ENCODE peak calls at places on chromosomes 2 and 18, in seven cellular contexts. One of them, this sample, is unnamed.

GRCh38 chr2:150041721-150042450 is 445.6 kb downstream of the RND3 start:
- DNase-seq in Peyer's patch: no peak
- DNase-seq in activated CD4-positive, alpha-beta T cell treated with anti-CD3 and anti-CD28 coated beads for 1 hour: no peak
- DNase-seq in T47D: no peak
- DNase-seq in posterior vena cava: no peak
- DNase-seq in activated CD8-positive, alpha-beta memory T cell treated with anti-CD3 and anti-CD28 coated beads for 24 hours: no peak
- DNase-seq in NCI-H2029: no peak
- DNase-seq in this sample: no peak

GRCh38 chr2:113150258-113150601 is 22.8 kb downstream of the IL1RN start:
- DNase-seq in Peyer's patch: no peak
- DNase-seq in activated CD4-positive, alpha-beta T cell treated with anti-CD3 and anti-CD28 coated beads for 1 hour: no peak
- DNase-seq in T47D: no peak
- DNase-seq in posterior vena cava: no peak
- DNase-seq in activated CD8-positive, alpha-beta memory T cell treated with anti-CD3 and anti-CD28 coated beads for 24 hours: no peak
- DNase-seq in NCI-H2029: no peak
- DNase-seq in this sample: no peak

GRCh38 chr2:159290289-159290907 is 3.9 kb upstream of the WDSUB1 start:
- DNase-seq in Peyer's patch: no peak
- DNase-seq in activated CD4-positive, alpha-beta T cell treated with anti-CD3 and anti-CD28 coated beads for 1 hour: no peak
- DNase-seq in T47D: no peak
- DNase-seq in posterior vena cava: no peak
- DNase-seq in activated CD8-positive, alpha-beta memory T cell treated with anti-CD3 and anti-CD28 coated beads for 24 hours: no peak
- DNase-seq in NCI-H2029: peak; percentile 75
- DNase-seq in this sample: no peak

GRCh38 chr2:23703037-23703582 is 223.8 kb downstream of the ATAD2B start:
- DNase-seq in Peyer's patch: peak; percentile 11
- DNase-seq in activated CD4-positive, alpha-beta T cell treated with anti-CD3 and anti-CD28 coated beads for 1 hour: no peak
- DNase-seq in T47D: no peak
- DNase-seq in posterior vena cava: no peak
- DNase-seq in activated CD8-positive, alpha-beta memory T cell treated with anti-CD3 and anti-CD28 coated beads for 24 hours: no peak
- DNase-seq in NCI-H2029: no peak
- DNase-seq in this sample: no peak

GRCh38 chr2:29923110-29923721 is 1.8 kb upstream of the ALK start:
- DNase-seq in Peyer's patch: peak; percentile 41
- DNase-seq in activated CD4-positive, alpha-beta T cell treated with anti-CD3 and anti-CD28 coated beads for 1 hour: no peak
- DNase-seq in T47D: peak; percentile 73
- DNase-seq in posterior vena cava: no peak
- DNase-seq in activated CD8-positive, alpha-beta memory T cell treated with anti-CD3 and anti-CD28 coated beads for 24 hours: peak; percentile 63
- DNase-seq in NCI-H2029: peak; percentile 45
- DNase-seq in this sample: no peak

GRCh38 chr18:24456549-24456948 is 3.9 kb upstream of the HRH4 start:
- DNase-seq in Peyer's patch: no peak
- DNase-seq in activated CD4-positive, alpha-beta T cell treated with anti-CD3 and anti-CD28 coated beads for 1 hour: no peak
- DNase-seq in T47D: no peak
- DNase-seq in posterior vena cava: no peak
- DNase-seq in activated CD8-positive, alpha-beta memory T cell treated with anti-CD3 and anti-CD28 coated beads for 24 hours: no peak
- DNase-seq in NCI-H2029: no peak
- DNase-seq in this sample: no peak

GRCh38 chr2:143264851-143265250 is 135.6 kb downstream of the ARHGAP15 start:
- DNase-seq in Peyer's patch: no peak
- DNase-seq in activated CD4-positive, alpha-beta T cell treated with anti-CD3 and anti-CD28 coated beads for 1 hour: no peak
- DNase-seq in T47D: no peak
- DNase-seq in posterior vena cava: no peak
- DNase-seq in activated CD8-positive, alpha-beta memory T cell treated with anti-CD3 and anti-CD28 coated beads for 24 hours: no peak
- DNase-seq in NCI-H2029: no peak
- DNase-seq in this sample: no peak

GRCh38 chr2:84474176-84474575 is 15.1 kb upstream of the SUCLG1 start:
- DNase-seq in Peyer's patch: no peak
- DNase-seq in activated CD4-positive, alpha-beta T cell treated with anti-CD3 and anti-CD28 coated beads for 1 hour: no peak
- DNase-seq in T47D: no peak
- DNase-seq in posterior vena cava: no peak
- DNase-seq in activated CD8-positive, alpha-beta memory T cell treated with anti-CD3 and anti-CD28 coated beads for 24 hours: no peak
- DNase-seq in NCI-H2029: no peak
- DNase-seq in this sample: no peak

GRCh38 chr2:228728961-228729360 is 542.1 kb downstream of the PID1 start:
- DNase-seq in Peyer's patch: no peak
- DNase-seq in activated CD4-positive, alpha-beta T cell treated with anti-CD3 and anti-CD28 coated beads for 1 hour: no peak
- DNase-seq in T47D: no peak
- DNase-seq in posterior vena cava: no peak
- DNase-seq in activated CD8-positive, alpha-beta memory T cell treated with anti-CD3 and anti-CD28 coated beads for 24 hours: no peak
- DNase-seq in NCI-H2029: no peak
- DNase-seq in this sample: no peak

GRCh38 chr18:32358529-32358928 is 112.2 kb downstream of the GAREM1 start:
- DNase-seq in Peyer's patch: no peak
- DNase-seq in activated CD4-positive, alpha-beta T cell treated with anti-CD3 and anti-CD28 coated beads for 1 hour: no peak
- DNase-seq in T47D: no peak
- DNase-seq in posterior vena cava: no peak
- DNase-seq in activated CD8-positive, alpha-beta memory T cell treated with anti-CD3 and anti-CD28 coated beads for 24 hours: no peak
- DNase-seq in NCI-H2029: no peak
- DNase-seq in this sample: no peak

GRCh38 chr18:36509646-36510197 is 212.2 kb downstream of the FHOD3 start:
- DNase-seq in Peyer's patch: no peak
- DNase-seq in activated CD4-positive, alpha-beta T cell treated with anti-CD3 and anti-CD28 coated beads for 1 hour: no peak
- DNase-seq in T47D: no peak
- DNase-seq in posterior vena cava: no peak
- DNase-seq in activated CD8-positive, alpha-beta memory T cell treated with anti-CD3 and anti-CD28 coated beads for 24 hours: no peak
- DNase-seq in NCI-H2029: no peak
- DNase-seq in this sample: no peak

GRCh38 chr2:239727776-239728600 is 297.2 kb downstream of the NDUFA10 start:
- DNase-seq in Peyer's patch: no peak
- DNase-seq in activated CD4-positive, alpha-beta T cell treated with anti-CD3 and anti-CD28 coated beads for 1 hour: no peak
- DNase-seq in T47D: no peak
- DNase-seq in posterior vena cava: peak; percentile 84
- DNase-seq in activated CD8-positive, alpha-beta memory T cell treated with anti-CD3 and anti-CD28 coated beads for 24 hours: no peak
- DNase-seq in NCI-H2029: no peak
- DNase-seq in this sample: no peak

GRCh38 chr2:157786663-157787363 is 89.3 kb downstream of the ACVR1 start:
- DNase-seq in Peyer's patch: no peak
- DNase-seq in activated CD4-positive, alpha-beta T cell treated with anti-CD3 and anti-CD28 coated beads for 1 hour: no peak
- DNase-seq in T47D: no peak
- DNase-seq in posterior vena cava: no peak
- DNase-seq in activated CD8-positive, alpha-beta memory T cell treated with anti-CD3 and anti-CD28 coated beads for 24 hours: no peak
- DNase-seq in NCI-H2029: no peak
- DNase-seq in this sample: no peak

GRCh38 chr2:1972428-1972827 is 228.1 kb upstream of the PXDN start:
- DNase-seq in Peyer's patch: no peak
- DNase-seq in activated CD4-positive, alpha-beta T cell treated with anti-CD3 and anti-CD28 coated beads for 1 hour: no peak
- DNase-seq in T47D: no peak
- DNase-seq in posterior vena cava: no peak
- DNase-seq in activated CD8-positive, alpha-beta memory T cell treated with anti-CD3 and anti-CD28 coated beads for 24 hours: no peak
- DNase-seq in NCI-H2029: peak; percentile 88
- DNase-seq in this sample: no peak

GRCh38 chr2:144708641-144709040 is 188.7 kb upstream of the ZEB2 start:
- DNase-seq in Peyer's patch: no peak
- DNase-seq in activated CD4-positive, alpha-beta T cell treated with anti-CD3 and anti-CD28 coated beads for 1 hour: no peak
- DNase-seq in T47D: no peak
- DNase-seq in posterior vena cava: no peak
- DNase-seq in activated CD8-positive, alpha-beta memory T cell treated with anti-CD3 and anti-CD28 coated beads for 24 hours: no peak
- DNase-seq in NCI-H2029: no peak
- DNase-seq in this sample: no peak

GRCh38 chr2:211455225-211455841 is 898.9 kb downstream of the CPS1 start:
- DNase-seq in Peyer's patch: no peak
- DNase-seq in activated CD4-positive, alpha-beta T cell treated with anti-CD3 and anti-CD28 coated beads for 1 hour: no peak
- DNase-seq in T47D: no peak
- DNase-seq in posterior vena cava: no peak
- DNase-seq in activated CD8-positive, alpha-beta memory T cell treated with anti-CD3 and anti-CD28 coated beads for 24 hours: no peak
- DNase-seq in NCI-H2029: peak; percentile 26
- DNase-seq in this sample: no peak